ENCODE peak calls at places on chromosome 9, in four cellular contexts. T is stimulated activated CD8-positive, alpha-beta memory T cell treated with anti-CD3 and anti-CD28 coated beads, Interleukin-15, amount 100 ng/mL, for 4 hours; O is activated T-helper 1 cell treated with anti-CD3 and anti-CD28 coated beads, Interleukin-2, amount 50 U/mL, for 16 hours; F is EL. D is an unnamed sample.

GRCh38 chr9:86801246-86801645 is 146.1 kb downstream of the GAS1 start:
- DNase-seq in T (no peak), F (no peak), O (no peak), D (peak; percentile 15)

GRCh38 chr9:94175669-94176068 is 83.4 kb upstream of the ZNF169 start:
- DNase-seq in O (no peak), T (no peak), F (no peak), D (peak; percentile 84)

GRCh38 chr9:113913426-113914195 is 37.5 kb downstream of the ZNF618 start:
- DNase-seq in O (no peak), T (no peak), F (no peak), D (no peak)

GRCh38 chr9:120616961-120617636 is 37.1 kb upstream of the CDK5RAP2 start:
- DNase-seq in T (no peak), F (no peak), O (no peak), D (no peak)

GRCh38 chr9:128006360-128007024 is 25.7 kb upstream of the EEIG1 start:
- DNase-seq in O (no peak), T (no peak), F (peak; percentile 47), D (peak; percentile 40)

GRCh38 chr9:18826248-18826647 is 206.8 kb downstream of the SAXO1 start:
- DNase-seq in O (no peak), F (no peak), T (no peak), D (no peak)

GRCh38 chr9:127979333-127980055 is 1.3 kb downstream of the EEIG1 start:
- DNase-seq in O (no peak), T (no peak), F (peak; percentile 67), D (peak; percentile 62)

GRCh38 chr9:116141864-116142561 is 11.6 kb upstream of the PAPPA start:
- DNase-seq in F (peak; percentile 31), T (no peak), O (no peak), D (peak; percentile 91)

GRCh38 chr9:36092509-36093215 is 43.9 kb upstream of the GLIPR2 start:
- DNase-seq in O (peak; percentile 1), F (no peak), T (no peak), D (peak; percentile 35)

GRCh38 chr9:137313956-137314560 is 12.0 kb upstream of the NRARP start:
- DNase-seq in T (no peak), O (no peak), F (no peak), D (no peak)

GRCh38 chr9:9061599-9061998 is 1262.0 kb upstream of the DMAC1 start:
- DNase-seq in F (no peak), O (no peak), T (no peak), D (no peak)

GRCh38 chr9:93267681-93268505 is 84.0 kb downstream of the WNK2 start:
- DNase-seq in O (no peak), T (no peak), F (no peak), D (no peak)

GRCh38 chr9:93864840-93865239 is 90.3 kb downstream of the BARX1 start:
- DNase-seq in F (no peak), O (no peak), T (no peak), D (no peak)